ENCODE peak calls at places on chromosomes 4 and X, in five cellular contexts. One of them, this sample, is unnamed.

GRCh38 chrX:9465380-9466114 is 689 bp downstream of the TBL1X start:
- DNase-seq in NCI-H1105: no peak
- DNase-seq in heart left ventricle: peak
- DNase-seq in progenitor cell of endocrine pancreas: no peak
- DNase-seq in RCC 7860: no peak
- DNase-seq in this sample: peak

GRCh38 chrX:40237745-40238178 is 140.0 kb upstream of the BCOR start:
- DNase-seq in heart left ventricle: no peak
- DNase-seq in NCI-H1105: no peak
- DNase-seq in progenitor cell of endocrine pancreas: no peak
- DNase-seq in RCC 7860: no peak
- DNase-seq in this sample: no peak

GRCh38 chrX:47380268-47380667 is 9.9 kb downstream of the ZNF157 start:
- DNase-seq in RCC 7860: no peak
- DNase-seq in heart left ventricle: no peak
- DNase-seq in NCI-H1105: no peak
- DNase-seq in progenitor cell of endocrine pancreas: no peak
- DNase-seq in this sample: no peak

GRCh38 chr4:17647176-17647806 is 32.9 kb downstream of the MED28 start:
- DNase-seq in progenitor cell of endocrine pancreas: no peak
- DNase-seq in NCI-H1105: no peak
- DNase-seq in RCC 7860: no peak
- DNase-seq in heart left ventricle: no peak
- DNase-seq in this sample: no peak

GRCh38 chr4:151537726-151538125 is 128.8 kb downstream of the FHIP1A start:
- DNase-seq in heart left ventricle: no peak
- DNase-seq in NCI-H1105: no peak
- DNase-seq in progenitor cell of endocrine pancreas: no peak
- DNase-seq in RCC 7860: no peak
- DNase-seq in this sample: no peak

GRCh38 chr4:36322921-36323354 is 41.5 kb downstream of the DTHD1 start:
- DNase-seq in heart left ventricle: no peak
- DNase-seq in progenitor cell of endocrine pancreas: no peak
- DNase-seq in RCC 7860: no peak
- DNase-seq in NCI-H1105: no peak
- DNase-seq in this sample: no peak

GRCh38 chr4:188435381-188435780 is 296.1 kb downstream of the TRIML1 start:
- DNase-seq in NCI-H1105: no peak
- DNase-seq in RCC 7860: no peak
- DNase-seq in heart left ventricle: no peak
- DNase-seq in progenitor cell of endocrine pancreas: no peak
- DNase-seq in this sample: no peak

GRCh38 chr4:79964715-79965345 is 108.2 kb downstream of the ANTXR2 start:
- DNase-seq in RCC 7860: no peak
- DNase-seq in NCI-H1105: no peak
- DNase-seq in progenitor cell of endocrine pancreas: peak
- DNase-seq in heart left ventricle: peak
- DNase-seq in this sample: no peak

GRCh38 chrX:132622130-132622529 is 133.3 kb upstream of the MBNL3 start:
- DNase-seq in NCI-H1105: no peak
- DNase-seq in heart left ventricle: no peak
- DNase-seq in RCC 7860: peak
- DNase-seq in progenitor cell of endocrine pancreas: no peak
- DNase-seq in this sample: no peak

GRCh38 chr4:115944146-115944905 is 830.9 kb upstream of the NDST4 start:
- DNase-seq in progenitor cell of endocrine pancreas: no peak
- DNase-seq in RCC 7860: no peak
- DNase-seq in heart left ventricle: no peak
- DNase-seq in NCI-H1105: no peak
- DNase-seq in this sample: no peak

GRCh38 chr4:35710343-35710742 is 534.0 kb downstream of the ARAP2 start:
- DNase-seq in heart left ventricle: no peak
- DNase-seq in NCI-H1105: no peak
- DNase-seq in RCC 7860: no peak
- DNase-seq in progenitor cell of endocrine pancreas: no peak
- DNase-seq in this sample: no peak

GRCh38 chr4:36133658-36134057 is 110.7 kb downstream of the ARAP2 start:
- DNase-seq in progenitor cell of endocrine pancreas: no peak
- DNase-seq in RCC 7860: no peak
- DNase-seq in heart left ventricle: no peak
- DNase-seq in NCI-H1105: no peak
- DNase-seq in this sample: no peak

GRCh38 chr4:99808260-99808857 is 8.3 kb upstream of the DAPP1 start:
- DNase-seq in NCI-H1105: no peak
- DNase-seq in progenitor cell of endocrine pancreas: peak
- DNase-seq in heart left ventricle: peak
- DNase-seq in RCC 7860: peak
- DNase-seq in this sample: peak

GRCh38 chr4:42278709-42279324 is 118.5 kb upstream of the SHISA3 start:
- DNase-seq in RCC 7860: no peak
- DNase-seq in NCI-H1105: no peak
- DNase-seq in heart left ventricle: no peak
- DNase-seq in progenitor cell of endocrine pancreas: no peak
- DNase-seq in this sample: no peak

GRCh38 chrX:40303256-40304077 is 205.7 kb upstream of the BCOR start:
- DNase-seq in heart left ventricle: no peak
- DNase-seq in progenitor cell of endocrine pancreas: no peak
- DNase-seq in NCI-H1105: no peak
- DNase-seq in RCC 7860: no peak
- DNase-seq in this sample: no peak

This sample was measured in Caco-2.